ENCODE peak calls at places on chromosome 16, in ten cellular contexts. Q is NCI-H82; E is body of pancreas; X is OCI-LY7; C is NAMALWA; S is NCI-H146; K is GM04504; Z is stimulated activated naive CD8-positive, alpha-beta T cell treated with anti-CD3 and anti-CD28 coated beads, Interleukin-15, amount 100 ng/mL, for 72 hours; B is HTR-8/SVneo; O is activated CD4-positive, alpha-beta T cell treated with anti-CD3 and anti-CD28 coated beads, Interleukin-2, amount 50 U/mL, for 1 hour. H is an unnamed sample.

GRCh38 chr16:8720080-8720966 is 45.9 kb downstream of the ABAT start:
- DNase-seq in O (no peak), Z (no peak), X (peak; percentile 1), B (no peak), S (peak; percentile 95), K (no peak), C (peak; percentile 37), E (peak; percentile 57), Q (peak; percentile 86), H (no peak)

GRCh38 chr16:27722266-27722636 is 172.3 kb downstream of the KATNIP start:
- DNase-seq in C (no peak), S (no peak), E (no peak), Z (no peak), K (no peak), Q (no peak), X (no peak), B (no peak), O (no peak), H (no peak)

GRCh38 chr16:73912311-73912710 is 384.3 kb upstream of the PSMD7 start:
- DNase-seq in O (no peak), C (no peak), X (no peak), E (no peak), S (no peak), Z (no peak), Q (no peak), B (no peak), K (no peak), H (no peak)

GRCh38 chr16:87613961-87614360 is 11.7 kb downstream of the JPH3 start:
- DNase-seq in X (no peak), E (no peak), S (no peak), C (no peak), Q (no peak), K (no peak), O (no peak), Z (no peak), B (no peak), H (no peak)

GRCh38 chr16:85104821-85105391 is 7.4 kb downstream of the CIBAR2 start:
- DNase-seq in K (no peak), Z (no peak), Q (no peak), B (no peak), X (peak; percentile 79), S (no peak), O (no peak), C (peak; percentile 59), E (no peak), H (peak; percentile 59)

GRCh38 chr16:73279451-73279850 is 231.5 kb upstream of the ZFHX3 start:
- DNase-seq in X (no peak), Q (no peak), C (no peak), B (no peak), Z (no peak), S (no peak), O (no peak), E (no peak), K (no peak), H (no peak)

GRCh38 chr16:10181196-10182162 is 749 bp downstream of the GRIN2A start:
- DNase-seq in S (no peak), K (peak; percentile 24), O (no peak), C (no peak), E (peak; percentile 72), X (no peak), B (peak; percentile 72), Z (peak; percentile 50), Q (peak; percentile 85), H (peak; percentile 49)

GRCh38 chr16:1374418-1375297 is 22.9 kb downstream of the GNPTG start:
- DNase-seq in S (no peak), Z (no peak), C (no peak), E (no peak), Q (no peak), B (no peak), X (no peak), O (no peak), K (no peak), H (no peak)

GRCh38 chr16:85662036-85662812 is 26.5 kb downstream of the GINS2 start:
- DNase-seq in E (no peak), X (no peak), S (peak; percentile 4), Z (no peak), K (no peak), Q (no peak), O (no peak), C (no peak), B (no peak), H (no peak)

GRCh38 chr16:84838383-84838948 is 18.7 kb downstream of the CRISPLD2 start:
- DNase-seq in B (no peak), E (no peak), Q (no peak), K (no peak), S (no peak), C (no peak), O (no peak), Z (no peak), X (no peak), H (no peak)

GRCh38 chr16:50093607-50094570 is 28.1 kb downstream of the HEATR3 start:
- DNase-seq in B (no peak), O (peak; percentile 6), S (no peak), E (peak; percentile 54), K (peak; percentile 35), Z (no peak), X (no peak), Q (no peak), C (no peak), H (no peak)

GRCh38 chr16:89737341-89738071 is 16.2 kb downstream of the ZNF276 start:
- DNase-seq in E (no peak), Z (peak; percentile 44), X (no peak), C (no peak), K (no peak), S (no peak), Q (no peak), B (no peak), O (peak; percentile 50), H (no peak)

GRCh38 chr16:87202346-87202745 is 114.8 kb downstream of the C16orf95 start:
- DNase-seq in O (no peak), K (no peak), Z (no peak), Q (no peak), X (no peak), C (no peak), B (no peak), E (no peak), S (no peak), H (no peak)

GRCh38 chr16:87194172-87194571 is 123.0 kb downstream of the C16orf95 start:
- DNase-seq in C (no peak), B (no peak), Z (no peak), S (no peak), K (no peak), E (no peak), O (no peak), Q (no peak), X (no peak), H (no peak)

GRCh38 chr16:60203525-60204124 is 1469.5 kb upstream of the GOT2 start:
- DNase-seq in X (peak; percentile 1), Q (peak; percentile 19), S (no peak), B (no peak), K (no peak), C (peak; percentile 6), E (no peak), O (no peak), Z (no peak), H (no peak)

GRCh38 chr16:15950167-15950854 is 895 bp downstream of the ABCC1 start:
- DNase-seq in C (peak; percentile 58), E (peak; percentile 26), Z (peak; percentile 58), X (peak; percentile 58), B (peak; percentile 33), S (peak; percentile 23), O (peak; percentile 34), Q (peak; percentile 92), K (no peak), H (peak; percentile 20)

GRCh38 chr16:25966172-25967097 is 274.7 kb downstream of the HS3ST4 start:
- DNase-seq in S (no peak), E (no peak), C (no peak), O (no peak), K (no peak), Q (no peak), X (no peak), B (no peak), Z (peak; percentile 10), H (no peak)

GRCh38 chr16:24440296-24440695 is 99.1 kb upstream of the RBBP6 start:
- DNase-seq in E (no peak), K (no peak), O (no peak), B (no peak), C (no peak), Q (no peak), Z (no peak), S (no peak), X (no peak), H (no peak)

GRCh38 chr16:87384162-87384999 is 805 bp upstream of the FBXO31 start:
- DNase-seq in Q (peak; percentile 86), S (peak; percentile 83), Z (no peak), E (peak; percentile 64), X (no peak), B (no peak), C (peak; percentile 44), K (no peak), O (no peak), H (no peak)

GRCh38 chr16:6125483-6126259 is 1028.1 kb upstream of the EEF2KMT start:
- DNase-seq in X (no peak), B (no peak), O (no peak), E (no peak), S (no peak), Q (peak; percentile 34), K (no peak), C (no peak), Z (no peak), H (no peak)

GRCh38 chr16:3317315-3317999 is 12.2 kb downstream of the ZNF75A start:
- DNase-seq in S (no peak), O (no peak), C (no peak), Q (peak; percentile 11), K (no peak), E (no peak), X (no peak), B (no peak), Z (no peak), H (no peak)

GRCh38 chr16:56558024-56558747 is 6.7 kb upstream of the MT4 start:
- DNase-seq in Q (peak; percentile 8), C (no peak), E (peak; percentile 57), Z (no peak), O (no peak), K (peak; percentile 47), S (peak; percentile 38), X (no peak), B (peak; percentile 46), H (no peak)

GRCh38 chr16:2001456-2002355 is 7.9 kb downstream of the ZNF598 start:
- DNase-seq in E (no peak), S (no peak), X (no peak), Z (no peak), O (no peak), Q (no peak), K (no peak), C (no peak), B (no peak), H (no peak)

GRCh38 chr16:7209598-7209997 is 123.0 kb upstream of the RBFOX1 start:
- DNase-seq in E (no peak), S (no peak), X (no peak), K (no peak), O (no peak), B (no peak), Z (no peak), C (no peak), Q (no peak), H (no peak)

GRCh38 chr16:20763461-20764232 is at the start of gene ACSM3:
- DNase-seq in Q (peak; percentile 71), E (peak; percentile 87), K (peak; percentile 28), O (peak; percentile 50), C (peak; percentile 92), X (peak; percentile 89), Z (peak; percentile 60), B (peak; percentile 63), S (no peak), H (peak; percentile 82)

GRCh38 chr16:85929259-85929704 is 30.3 kb downstream of the IRF8 start:
- DNase-seq in E (no peak), X (no peak), C (no peak), Z (no peak), O (no peak), K (no peak), B (no peak), Q (no peak), S (no peak), H (no peak)